ENCODE peak calls at places on chromosomes 2 and 18, in eight cellular contexts. I, T, H, U, O, W, C and M are unnamed samples.

GRCh38 chr2:238851751-238852150 is 3.9 kb downstream of the TWIST2 start:
- DNase-seq in I (peak), W (no peak), O (no peak), U (no peak), C (no peak), H (no peak), T (no peak), M (no peak)

GRCh38 chr2:188599140-188599539 is 307.5 kb downstream of the GULP1 start:
- DNase-seq in T (no peak), I (peak), C (no peak), H (no peak), W (no peak), O (no peak), U (peak), M (no peak)

GRCh38 chr2:70990216-70990615 is 4.5 kb downstream of the TEX261 start:
- DNase-seq in C (no peak), I (no peak), O (no peak), T (no peak), H (no peak), U (no peak), W (peak), M (no peak)

GRCh38 chr2:217868911-217869334 is 133.9 kb downstream of the TNS1 start:
- DNase-seq in T (no peak), C (peak), U (no peak), I (peak), W (peak), H (no peak), O (peak), M (no peak)

GRCh38 chr2:3291113-3291512 is 86.5 kb downstream of the EIPR1 start:
- DNase-seq in U (no peak), W (no peak), I (no peak), T (no peak), H (no peak), O (no peak), C (no peak), M (no peak)

GRCh38 chr2:152445375-152445774 is 110.4 kb downstream of the FMNL2 start:
- DNase-seq in U (no peak), W (no peak), I (no peak), T (no peak), C (no peak), H (no peak), O (no peak), M (no peak)

GRCh38 chr18:13412901-13413300 is 194.3 kb downstream of the LDLRAD4 start:
- DNase-seq in C (no peak), H (no peak), O (no peak), U (no peak), W (no peak), T (no peak), I (no peak), M (no peak)

GRCh38 chr18:74310411-74310810 is 5.2 kb upstream of the C18orf63 start:
- DNase-seq in O (peak), W (peak), U (peak), T (no peak), H (no peak), C (peak), I (peak), M (no peak)

GRCh38 chr2:207073791-207074678 is 91.7 kb downstream of the KLF7 start:
- DNase-seq in H (no peak), O (no peak), W (no peak), C (peak), T (no peak), I (no peak), U (peak), M (no peak)

GRCh38 chr18:35174093-35174731 is 66.6 kb upstream of the ZNF397 start:
- DNase-seq in U (no peak), C (no peak), O (no peak), H (no peak), W (no peak), I (no peak), T (no peak), M (no peak)

GRCh38 chr18:56672391-56672790 is 21.2 kb downstream of the WDR7 start:
- DNase-seq in H (no peak), U (no peak), W (no peak), C (no peak), I (no peak), T (no peak), O (no peak), M (no peak)

GRCh38 chr2:47002480-47003381 is 87.1 kb upstream of the MCFD2 start:
- DNase-seq in H (no peak), T (no peak), U (peak), C (peak), O (no peak), I (no peak), W (peak), M (peak)

GRCh38 chr18:44968336-44968735 is 287.6 kb downstream of the SETBP1 start:
- DNase-seq in O (no peak), H (no peak), W (no peak), C (no peak), I (no peak), U (no peak), T (no peak), M (no peak)

GRCh38 chr2:130825972-130826253 is 10.8 kb upstream of the ARHGEF4 start:
- DNase-seq in I (no peak), W (no peak), O (no peak), T (no peak), U (no peak), C (no peak), H (no peak), M (no peak)

GRCh38 chr2:200350796-200351195 is 44.3 kb downstream of the SPATS2L start:
- DNase-seq in W (no peak), C (peak), H (no peak), O (peak), I (peak), T (no peak), U (peak), M (no peak)

GRCh38 chr2:24365051-24365450 is 4.7 kb upstream of the ITSN2 start:
- DNase-seq in W (no peak), C (peak), T (peak), I (peak), U (peak), H (peak), O (no peak), M (no peak)

GRCh38 chr2:79935771-79936657 is 368.5 kb downstream of the LRRTM1 start:
- DNase-seq in U (peak), W (peak), I (peak), O (peak), C (peak), H (no peak), T (peak), M (peak)

GRCh38 chr2:178320011-178320410 is 125.7 kb downstream of the OSBPL6 start:
- DNase-seq in W (no peak), O (no peak), C (no peak), I (no peak), T (no peak), H (no peak), U (no peak), M (no peak)

GRCh38 chr2:10659898-10660568 is 29.7 kb downstream of the NOL10 start:
- DNase-seq in O (peak), T (peak), W (peak), U (peak), I (peak), H (no peak), C (peak), M (peak)

GRCh38 chr2:28389399-28390240 is 3.0 kb upstream of the FOSL2 start:
- DNase-seq in C (no peak), W (no peak), I (no peak), U (peak), O (no peak), T (no peak), H (peak), M (no peak)

GRCh38 chr2:208496129-208496528 is 89.5 kb downstream of the PTH2R start:
- DNase-seq in O (no peak), I (no peak), H (no peak), T (no peak), W (no peak), U (no peak), C (no peak), M (no peak)
- TF ChIP-seq CTCF in O (no peak), I (no peak), H (no peak), T (no peak), W (no peak), U (no peak), C (no peak), M (no peak)

GRCh38 chr2:96869281-96869823 is 528 bp downstream of the SEMA4C start:
- DNase-seq in T (peak), W (peak), I (peak), U (peak), H (peak), O (peak), C (peak), M (peak)
- TF ChIP-seq CTCF in T (no peak), W (no peak), I (no peak), U (no peak), H (no peak), O (no peak), C (no peak), M (no peak)

GRCh38 chr2:173472112-173472511 is 117.4 kb downstream of the CDCA7 start:
- DNase-seq in O (no peak), I (no peak), H (no peak), W (no peak), C (no peak), T (no peak), U (no peak), M (no peak)
- TF ChIP-seq CTCF in O (no peak), I (no peak), H (no peak), W (no peak), C (no peak), T (no peak), U (no peak), M (no peak)

GRCh38 chr2:172427256-172427989 is at the start of gene ITGA6:
- DNase-seq in W (peak), O (peak), U (no peak), H (peak), T (peak), C (peak), I (peak), M (peak)
- TF ChIP-seq CTCF in W (no peak), O (no peak), U (no peak), H (peak), T (no peak), C (no peak), I (no peak), M (no peak)